ENCODE peak calls at places on chromosomes 2 and 18, in nine cellular contexts. A is activated T-cell treated with anti-CD3 and anti-CD28 coated beads for 1 hour; H is CD4-positive, CD25-positive, alpha-beta regulatory T cell; D is neuronal stem cell; W is SW480; J is osteoblast; N is EH; K is stimulated activated CD8-positive, alpha-beta memory T cell treated with anti-CD3 and anti-CD28 coated beads, Interleukin-4, amount 100 ng/mL, for 4 hours; M is posterior cingulate gyrus. X is an unnamed sample.

GRCh38 chr2:86533589-86533988 is 29.7 kb downstream of the CHMP3 start:
- DNase-seq in K (no peak), M (no peak), W (no peak), N (no peak), D (no peak), A (no peak), J (no peak), H (no peak), X (no peak)

GRCh38 chr2:172287605-172288326 is 139.6 kb upstream of the ITGA6 start:
- DNase-seq in H (no peak), J (no peak), W (no peak), N (peak), M (no peak), D (no peak), A (no peak), K (no peak), X (no peak)

GRCh38 chr2:240251848-240252190 is 111.4 kb upstream of the OTOS start:
- DNase-seq in J (no peak), N (no peak), D (no peak), A (no peak), W (no peak), H (no peak), K (no peak), M (no peak), X (no peak)

GRCh38 chr2:80852079-80852807 is 547.7 kb upstream of the LRRTM1 start:
- DNase-seq in H (no peak), N (no peak), K (no peak), D (no peak), J (no peak), M (no peak), W (no peak), A (no peak), X (no peak)

GRCh38 chr2:19228720-19229119 is 129.7 kb downstream of the OSR1 start:
- DNase-seq in K (no peak), D (peak), A (no peak), M (no peak), H (no peak), J (no peak), N (no peak), W (peak), X (no peak)

GRCh38 chr2:42101641-42102605 is 54.1 kb downstream of the PKDCC start:
- DNase-seq in A (peak), D (peak), M (no peak), J (peak), K (peak), H (peak), W (peak), N (peak), X (peak)

GRCh38 chr2:46644690-46645385 is 165.5 kb downstream of the TMEM247 start:
- DNase-seq in J (no peak), M (no peak), W (no peak), N (peak), H (no peak), K (no peak), A (no peak), D (no peak), X (no peak)

GRCh38 chr2:218831378-218831990 is at the start of gene PRKAG3:
- DNase-seq in W (no peak), M (no peak), J (no peak), D (no peak), H (no peak), A (no peak), N (no peak), K (no peak), X (no peak)

GRCh38 chr18:11494093-11494492 is 115.3 kb upstream of the SLC35G4 start:
- DNase-seq in N (peak), W (no peak), D (no peak), J (no peak), A (no peak), H (no peak), K (no peak), M (no peak), X (no peak)

GRCh38 chr2:236691799-236692167 is 122.2 kb downstream of the ACKR3 start:
- DNase-seq in K (no peak), W (no peak), N (no peak), H (no peak), A (no peak), M (no peak), D (no peak), J (peak), X (no peak)

GRCh38 chr2:2574401-2575184 is 243.5 kb upstream of the MYT1L start:
- DNase-seq in M (no peak), W (no peak), N (no peak), J (no peak), A (no peak), K (no peak), D (no peak), H (no peak), X (no peak)

GRCh38 chr18:78558948-78559347 is 420.7 kb upstream of the SALL3 start:
- DNase-seq in H (no peak), W (no peak), J (no peak), N (no peak), K (no peak), D (no peak), A (no peak), M (no peak), X (no peak)

GRCh38 chr18:26215247-26215970 is 10.8 kb upstream of the TAF4B start:
- DNase-seq in K (no peak), A (peak), H (peak), N (no peak), M (no peak), J (no peak), D (no peak), W (no peak), X (peak)

GRCh38 chr2:63723709-63724108 is 118.0 kb upstream of the UGP2 start:
- DNase-seq in A (no peak), W (no peak), M (no peak), J (no peak), K (no peak), D (no peak), H (no peak), N (no peak), X (no peak)

GRCh38 chr2:20182241-20182931 is 42.5 kb downstream of the SDC1 start:
- DNase-seq in K (no peak), H (no peak), M (no peak), A (no peak), N (peak), J (peak), W (no peak), D (no peak), X (no peak)

GRCh38 chr2:129379411-129379810 is 600.1 kb upstream of the RAB6C start:
- DNase-seq in N (no peak), J (no peak), M (no peak), W (no peak), A (no peak), H (no peak), D (no peak), K (no peak), X (no peak)

GRCh38 chr2:46389417-46389916 is 89.9 kb upstream of the TMEM247 start:
- DNase-seq in J (no peak), H (no peak), A (no peak), N (peak), K (no peak), W (no peak), M (no peak), D (no peak), X (no peak)

GRCh38 chr18:44093253-44093652 is 587.4 kb upstream of the SETBP1 start:
- DNase-seq in J (no peak), H (no peak), M (no peak), A (no peak), K (no peak), D (no peak), N (no peak), W (no peak), X (no peak)

GRCh38 chr18:65768379-65768778 is 17.6 kb downstream of the CDH7 start:
- DNase-seq in A (no peak), J (no peak), N (no peak), D (no peak), H (no peak), K (no peak), W (no peak), M (no peak), X (no peak)

GRCh38 chr2:233131991-233132390 is 71.8 kb downstream of the INPP5D start:
- DNase-seq in A (no peak), N (no peak), J (no peak), M (no peak), H (no peak), K (no peak), W (no peak), D (no peak), X (no peak)

X was measured in CD4-positive, alpha-beta memory T cell.